ENCODE peak calls at places on chromosome 2, in five cellular contexts. N is fibroblast of lung; Z is AG10803; C is lower lobe of right lung; W is CD8-positive, alpha-beta T cell. D is an unnamed sample.

GRCh38 chr2:152453129-152453642 is 118.2 kb downstream of the FMNL2 start:
- DNase-seq in Z (no peak), C (no peak), W (no peak), N (no peak), D (no peak)

GRCh38 chr2:96116424-96116878 is at the start of gene ADRA2B:
- DNase-seq in C (peak), Z (no peak), N (no peak), W (peak), D (no peak)

GRCh38 chr2:236644502-236644911 is 74.9 kb downstream of the ACKR3 start:
- DNase-seq in Z (no peak), N (no peak), C (no peak), W (no peak), D (no peak)

GRCh38 chr2:2587364-2587763 is 256.3 kb upstream of the MYT1L start:
- DNase-seq in W (no peak), C (no peak), N (no peak), Z (no peak), D (no peak)

GRCh38 chr2:7032371-7032770 is 115.2 kb downstream of the RNF144A start:
- DNase-seq in W (no peak), N (no peak), Z (no peak), C (no peak), D (no peak)

GRCh38 chr2:415986-416610 is 128.2 kb upstream of the ALKAL2 start:
- DNase-seq in N (no peak), Z (no peak), W (no peak), C (no peak), D (no peak)

GRCh38 chr2:110173523-110173922 is 31.3 kb downstream of the NPHP1 start:
- DNase-seq in C (no peak), W (no peak), N (peak), Z (no peak), D (peak)

GRCh38 chr2:119739580-119740255 is 20.0 kb upstream of the PTPN4 start:
- DNase-seq in C (no peak), N (no peak), Z (no peak), W (no peak), D (no peak)

GRCh38 chr2:8310557-8311455 is 371.1 kb upstream of the ID2 start:
- DNase-seq in C (peak), W (peak), N (no peak), Z (no peak), D (no peak)

GRCh38 chr2:20439193-20439475 is 7.7 kb upstream of the RHOB start:
- DNase-seq in W (no peak), C (no peak), N (peak), Z (no peak), D (peak)

GRCh38 chr2:11160256-11160655 is 5.0 kb downstream of the SLC66A3 start:
- DNase-seq in N (no peak), W (no peak), C (no peak), Z (no peak), D (no peak)

GRCh38 chr2:43019536-43020183 is 206.7 kb downstream of the ZFP36L2 start:
- DNase-seq in N (no peak), Z (no peak), C (no peak), W (no peak), D (no peak)

GRCh38 chr2:88269832-88270231 is 99.7 kb downstream of the THNSL2 start:
- DNase-seq in Z (no peak), N (no peak), C (no peak), W (no peak), D (no peak)

GRCh38 chr2:236646871-236647270 is 77.2 kb downstream of the ACKR3 start:
- DNase-seq in W (no peak), C (no peak), Z (no peak), N (no peak), D (no peak)

GRCh38 chr2:27681844-27682243 is 18.2 kb downstream of the SLC4A1AP start:
- DNase-seq in C (no peak), W (no peak), Z (peak), N (peak), D (peak)

GRCh38 chr2:8337321-8337720 is 344.5 kb upstream of the ID2 start:
- DNase-seq in Z (no peak), C (no peak), N (no peak), W (peak), D (no peak)

GRCh38 chr2:19843992-19844515 is 57.7 kb downstream of the TTC32 start:
- DNase-seq in N (no peak), Z (no peak), W (no peak), C (no peak), D (no peak)

GRCh38 chr2:26942543-26943295 is 27.7 kb upstream of the MAPRE3 start:
- DNase-seq in N (peak), C (peak), Z (peak), W (peak), D (peak)

GRCh38 chr2:196587061-196587460 is 52.5 kb upstream of the CCDC150 start:
- DNase-seq in C (no peak), Z (no peak), W (no peak), N (no peak), D (no peak)

GRCh38 chr2:45011621-45012602 is 2.7 kb upstream of the SIX2 start:
- DNase-seq in N (no peak), C (no peak), W (no peak), Z (no peak), D (no peak)

GRCh38 chr2:45009303-45009927 is at the start of gene SIX2:
- DNase-seq in N (peak), C (peak), Z (peak), W (no peak), D (peak)

GRCh38 chr2:45012733-45013132 is 3.5 kb upstream of the SIX2 start:
- DNase-seq in N (no peak), C (no peak), Z (no peak), W (no peak), D (no peak)

GRCh38 chr2:45009928-45010705 is 865 bp upstream of the SIX2 start:
- DNase-seq in Z (peak), C (no peak), N (peak), W (no peak), D (peak)

GRCh38 chr2:45010706-45011036 is 1.4 kb upstream of the SIX2 start:
- DNase-seq in Z (no peak), W (no peak), C (no peak), N (no peak), D (peak)
- TF ChIP-seq CTCF in Z (no peak), W (no peak), C (no peak), N (no peak), D (no peak)

GRCh38 chr2:219405958-219406860 is 12.0 kb upstream of the DES start:
- DNase-seq in C (no peak), W (no peak), Z (no peak), N (no peak), D (peak)

GRCh38 chr2:219405451-219405850 is 12.7 kb upstream of the DES start:
- DNase-seq in Z (no peak), C (no peak), N (no peak), W (no peak), D (no peak)

GRCh38 chr2:219403861-219404260 is 14.3 kb upstream of the DES start:
- DNase-seq in W (no peak), Z (no peak), C (no peak), N (no peak), D (no peak)

GRCh38 chr2:219404291-219404910 is 13.8 kb upstream of the DES start:
- DNase-seq in Z (no peak), C (no peak), W (no peak), N (no peak), D (no peak)

GRCh38 chr2:219404954-219405353 is 13.2 kb upstream of the DES start:
- DNase-seq in Z (no peak), W (no peak), N (no peak), C (no peak), D (no peak)
- H3K4me3 ChIP-seq in Z (no peak), W (no peak), N (no peak), C (no peak), D (no peak)

GRCh38 chr2:12555012-12555645 is 161.6 kb upstream of the TRIB2 start:
- DNase-seq in C (no peak), W (peak), Z (peak), N (peak), D (peak)
- TF ChIP-seq CTCF in C (no peak), W (no peak), Z (peak), N (peak), D (peak)

DNA sequence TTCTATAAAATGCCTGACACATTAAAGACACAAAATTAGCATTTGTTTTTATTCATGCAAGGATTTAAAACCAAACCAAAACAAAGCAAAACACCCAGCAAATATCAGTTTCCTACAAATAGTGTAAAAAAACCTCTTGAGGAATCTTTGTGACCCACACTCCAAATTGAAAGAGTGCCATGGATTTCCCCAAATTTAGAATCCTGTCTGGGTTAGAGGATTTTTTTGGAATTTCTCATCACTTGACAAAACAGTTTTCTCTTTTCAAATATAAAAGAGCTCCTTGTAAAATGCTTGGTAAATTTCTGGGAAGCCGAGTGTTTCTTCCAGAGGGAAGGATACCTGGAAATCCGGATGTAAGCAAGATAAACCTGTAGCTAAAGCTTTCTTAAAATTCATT is 1.7 kb upstream of the FN1 start:
- DNase-seq in N (peak), C (no peak), Z (peak), W (no peak), D (peak)
- H3K4me3 ChIP-seq in N (no peak), C (no peak), Z (peak), W (no peak), D (peak)

GRCh38 chr2:240133401-240133800 is 2.7 kb downstream of the COPS9 start:
- DNase-seq in Z (no peak), N (no peak), W (no peak), C (peak), D (no peak)

GRCh38 chr2:240131296-240131695 is 4.8 kb downstream of the COPS9 start:
- DNase-seq in C (peak), W (no peak), Z (no peak), N (no peak), D (no peak)

GRCh38 chr2:240130393-240131195 is 5.5 kb downstream of the COPS9 start:
- DNase-seq in N (no peak), Z (no peak), C (peak), W (no peak), D (no peak)

GRCh38 chr2:240132651-240132980 is 3.5 kb downstream of the COPS9 start:
- DNase-seq in Z (no peak), W (no peak), C (no peak), N (no peak), D (no peak)

DNA sequence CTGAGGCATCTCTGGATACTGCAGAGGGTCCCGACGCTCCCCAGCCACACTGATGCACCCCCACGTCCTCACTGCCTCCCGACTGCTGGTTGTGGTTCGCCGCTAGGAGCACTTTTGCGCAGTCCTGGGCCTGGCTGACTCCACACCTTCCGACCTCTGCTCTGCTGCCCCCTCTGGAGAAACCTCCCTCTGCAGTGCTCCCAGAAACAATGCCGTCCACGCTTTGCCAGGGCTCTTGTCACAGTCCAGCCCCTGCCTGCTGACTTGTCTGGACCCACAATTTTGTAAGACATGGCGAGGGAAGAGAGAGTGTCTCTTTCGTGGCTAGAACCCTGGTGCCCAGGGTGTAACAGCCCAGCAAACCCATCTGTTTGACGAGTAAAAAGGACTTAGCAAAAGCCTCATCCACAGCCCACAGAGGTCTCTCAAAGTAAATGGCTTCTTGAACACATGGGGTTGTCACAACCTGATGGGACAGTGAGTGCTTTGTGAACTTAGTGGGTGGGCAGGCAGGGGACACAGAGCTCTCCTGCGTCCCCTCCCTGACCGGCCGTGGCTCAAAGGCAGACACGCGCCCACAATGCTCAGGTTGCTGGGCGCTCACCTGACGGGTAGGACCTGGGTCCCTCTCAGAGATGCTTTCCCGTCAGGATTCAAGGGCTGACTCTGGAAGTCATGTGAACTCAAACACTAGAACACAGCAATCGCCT is 4.0 kb downstream of the COPS9 start:
- DNase-seq in Z (no peak), C (peak), N (no peak), W (no peak), D (no peak)
- TF ChIP-seq CTCF in Z (peak), C (no peak), N (peak), W (no peak), D (no peak)

DNA sequence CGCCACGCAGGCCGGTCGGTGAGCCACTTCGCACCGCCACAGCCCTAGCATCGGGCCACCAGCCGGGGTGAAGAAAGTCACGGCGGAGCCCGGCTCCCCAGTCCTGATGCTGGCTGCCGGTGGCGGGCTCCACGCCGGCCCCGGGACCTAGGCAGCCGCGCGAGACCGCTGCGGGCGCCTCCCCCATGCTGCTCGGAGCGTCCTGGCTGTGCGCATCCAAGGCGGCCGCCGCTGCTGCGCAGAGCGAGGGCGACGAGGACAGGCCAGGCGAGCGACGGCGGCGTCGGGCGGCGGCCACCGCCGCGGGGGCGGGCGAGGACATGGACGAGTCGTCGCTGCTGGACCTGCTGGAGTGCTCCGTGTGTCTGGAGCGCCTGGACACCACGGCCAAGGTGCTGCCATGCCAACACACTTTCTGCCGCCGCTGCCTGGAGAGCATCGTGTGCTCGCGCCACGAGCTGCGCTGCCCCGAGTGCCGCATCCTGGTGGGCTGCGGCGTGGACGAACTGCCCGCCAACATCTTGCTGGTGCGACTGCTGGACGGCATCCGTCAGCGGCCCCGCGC is 433 bp downstream of the SH3RF3 start:
- DNase-seq in Z (peak), N (no peak), W (no peak), C (peak), D (peak)
- H3K4me3 ChIP-seq in Z (peak), N (peak), W (peak), C (peak), D (peak)